ENCODE peak calls at places on chromosomes 7 and 10, in nine cellular contexts. Y is heart right ventricle, S is IMR-90, I is cardiac fibroblast, U is cardiac muscle cell, B is heart left ventricle, H is body of pancreas, Z is H9, M is sigmoid colon. C is an unnamed sample.

GRCh38 chr10:101297901-101298451 is 56.0 kb upstream of the BTRC start:
- DNase-seq in Y (peak), H (peak), I (peak), U (peak), Z (peak), S (peak), B (peak), M (peak), C (peak)

GRCh38 chr10:1124796-1125195 is 68.6 kb downstream of the WDR37 start:
- DNase-seq in B (no peak), I (no peak), U (no peak), H (no peak), Y (no peak), Z (no peak), M (no peak), S (no peak), C (no peak)

GRCh38 chr7:30970594-30971094 is 6.9 kb downstream of the GHRHR start:
- DNase-seq in H (no peak), B (no peak), Y (no peak), S (no peak), U (peak), Z (no peak), M (no peak), I (peak), C (no peak)

GRCh38 chr10:47415520-47416304 is 31.6 kb upstream of the ZNF488 start:
- DNase-seq in Y (no peak), B (no peak), U (no peak), I (no peak), Z (no peak), S (no peak), M (no peak), H (no peak), C (no peak)

GRCh38 chr7:51069411-51070083 is 247.1 kb downstream of the COBL start:
- DNase-seq in B (no peak), S (no peak), U (no peak), H (no peak), I (no peak), Y (no peak), M (no peak), Z (no peak), C (no peak)

GRCh38 chr10:120979435-120980315 is 128.5 kb downstream of the WDR11 start:
- DNase-seq in I (no peak), M (no peak), Z (peak), B (no peak), H (peak), U (peak), S (no peak), Y (no peak), C (no peak)

GRCh38 chr10:57769298-57769697 is 498.4 kb downstream of the IPMK start:
- DNase-seq in Y (no peak), I (no peak), H (no peak), B (no peak), Z (no peak), U (no peak), M (no peak), S (no peak), C (no peak)

GRCh38 chr7:157801971-157802675 is 465.3 kb downstream of the DNAJB6 start:
- DNase-seq in I (no peak), M (no peak), U (no peak), H (no peak), S (no peak), Y (no peak), Z (no peak), B (no peak), C (no peak)

GRCh38 chr10:78664929-78665525 is 403.7 kb upstream of the ZMIZ1 start:
- DNase-seq in U (no peak), Y (no peak), B (no peak), H (peak), I (peak), S (peak), Z (no peak), M (no peak), C (no peak)

GRCh38 chr10:13219685-13220670 is 14.2 kb downstream of the UCMA start:
- DNase-seq in Z (peak), I (no peak), U (no peak), Y (no peak), B (no peak), H (no peak), M (peak), S (peak), C (no peak)

GRCh38 chr7:43480581-43480980 is 102.3 kb upstream of the STK17A start:
- DNase-seq in Y (no peak), H (no peak), S (peak), B (no peak), I (no peak), U (no peak), Z (no peak), M (no peak), C (no peak)

GRCh38 chr10:14658331-14659122 is 116.2 kb downstream of the FAM107B start:
- DNase-seq in B (no peak), Z (no peak), U (no peak), I (peak), M (no peak), H (no peak), S (peak), Y (no peak), C (no peak)

GRCh38 chr10:105017116-105017515 is 376.0 kb downstream of the SORCS3 start:
- DNase-seq in H (no peak), Y (no peak), U (no peak), S (no peak), I (no peak), Z (no peak), M (no peak), B (no peak), C (no peak)

GRCh38 chr7:28128608-28129007 is 52.0 kb downstream of the JAZF1 start:
- DNase-seq in Y (no peak), I (peak), U (no peak), H (no peak), M (no peak), B (no peak), Z (no peak), S (no peak), C (no peak)

GRCh38 chr7:122944682-122945303 is 50.7 kb downstream of the TAS2R16 start:
- DNase-seq in M (no peak), S (no peak), Y (no peak), U (no peak), B (no peak), Z (no peak), H (no peak), I (peak), C (no peak)

GRCh38 chr10:49647985-49648795 is 31.3 kb upstream of the C10orf53 start:
- DNase-seq in H (no peak), S (no peak), I (no peak), B (no peak), M (no peak), Z (peak), Y (no peak), U (no peak), C (no peak)

GRCh38 chr7:122148081-122148480 is 4.0 kb upstream of the AASS start:
- DNase-seq in Z (no peak), Y (no peak), B (no peak), H (no peak), I (no peak), U (no peak), M (no peak), S (no peak), C (no peak)

GRCh38 chr7:156963472-156963871 is 14.0 kb downstream of the NOM1 start:
- DNase-seq in U (no peak), Z (no peak), Y (no peak), M (no peak), H (no peak), S (no peak), I (no peak), B (no peak), C (no peak)

GRCh38 chr10:79933961-79934360 is 14.9 kb downstream of the SFTPD start:
- DNase-seq in S (no peak), Y (no peak), U (no peak), B (no peak), M (no peak), H (no peak), Z (no peak), I (peak), C (no peak)

GRCh38 chr7:50092579-50093411 is at the start of gene ZPBP:
- DNase-seq in B (peak), I (peak), M (no peak), S (peak), H (peak), U (peak), Z (peak), Y (peak), C (no peak)

GRCh38 chr7:30924624-30925023 is 13.0 kb downstream of the AQP1 start:
- DNase-seq in S (no peak), Y (no peak), Z (peak), B (no peak), H (no peak), I (no peak), U (no peak), M (no peak), C (peak)

GRCh38 chr10:60818134-60818770 is 40.0 kb downstream of the CDK1 start:
- DNase-seq in B (no peak), H (no peak), Z (no peak), I (peak), S (peak), U (no peak), M (no peak), Y (no peak), C (no peak)

GRCh38 chr10:121736315-121737002 is 138.2 kb upstream of the FGFR2 start:
- DNase-seq in B (no peak), H (no peak), M (no peak), U (peak), Y (no peak), S (no peak), I (no peak), Z (no peak), C (no peak)

GRCh38 chr7:136911362-136911761 is 42.9 kb downstream of the CHRM2 start:
- DNase-seq in U (peak), S (peak), M (no peak), H (no peak), B (no peak), Z (peak), Y (no peak), I (peak), C (no peak)

GRCh38 chr7:157787275-157787701 is 450.5 kb downstream of the DNAJB6 start:
- DNase-seq in H (no peak), S (no peak), I (no peak), B (no peak), M (no peak), Z (no peak), U (no peak), Y (no peak), C (no peak)

GRCh38 chr7:136870799-136871487 is 2.5 kb downstream of the CHRM2 start:
- DNase-seq in I (no peak), B (peak), U (peak), Z (peak), S (no peak), H (no peak), Y (peak), M (peak), C (no peak)

GRCh38 chr10:89576022-89576421 is 40.6 kb upstream of the SLC16A12 start:
- DNase-seq in M (no peak), H (no peak), I (no peak), U (no peak), S (no peak), Z (no peak), Y (no peak), B (no peak), C (no peak)

GRCh38 chr7:92292981-92293380 is 47.2 kb downstream of the ANKIB1 start:
- DNase-seq in I (no peak), B (no peak), H (no peak), U (no peak), M (no peak), Y (no peak), Z (no peak), S (no peak), C (no peak)

GRCh38 chr10:117968354-117969182 is 78.2 kb downstream of the RAB11FIP2 start:
- DNase-seq in B (no peak), I (no peak), U (no peak), Y (no peak), M (no peak), Z (no peak), S (no peak), H (no peak), C (no peak)

GRCh38 chr7:114857605-114858004 is 64.3 kb upstream of the MDFIC start:
- DNase-seq in I (no peak), U (no peak), Y (no peak), S (peak), B (no peak), M (no peak), H (no peak), Z (no peak), C (no peak)

GRCh38 chr10:79295593-79295992 is 51.7 kb upstream of the PPIF start:
- DNase-seq in B (no peak), H (no peak), I (no peak), M (no peak), S (no peak), U (no peak), Y (no peak), Z (no peak), C (no peak)

GRCh38 chr7:10121641-10122040 is 852.0 kb upstream of the PHF14 start:
- DNase-seq in Z (no peak), Y (no peak), H (no peak), U (no peak), B (no peak), S (no peak), I (no peak), M (no peak), C (no peak)

GRCh38 chr10:131159771-131160170 is 151.8 kb downstream of the TCERG1L start:
- DNase-seq in Z (no peak), S (no peak), Y (no peak), H (no peak), U (no peak), B (no peak), M (no peak), I (no peak), C (no peak)

GRCh38 chr10:47383254-47384147 is 592 bp downstream of the ZNF488 start:
- DNase-seq in U (no peak), Z (peak), Y (no peak), H (no peak), B (peak), M (no peak), I (no peak), S (no peak), C (no peak)

GRCh38 chr7:99380823-99381663 is 6.5 kb downstream of the ARPC1B start:
- DNase-seq in I (peak), Z (no peak), B (no peak), H (no peak), U (no peak), Y (no peak), S (no peak), M (no peak), C (no peak)

GRCh38 chr7:2487586-2488271 is 11.5 kb upstream of the GRIFIN start:
- DNase-seq in H (no peak), U (no peak), M (no peak), S (no peak), Z (no peak), B (peak), I (peak), Y (peak), C (no peak)

GRCh38 chr7:140888087-140888486 is 36.6 kb downstream of the BRAF start:
- DNase-seq in U (no peak), B (no peak), M (no peak), Z (no peak), S (peak), H (no peak), Y (no peak), I (no peak), C (no peak)

GRCh38 chr10:99659868-99660366 is 608 bp downstream of the ENTPD7 start:
- DNase-seq in H (no peak), Z (no peak), B (no peak), I (no peak), Y (no peak), M (no peak), U (no peak), S (no peak), C (no peak)

GRCh38 chr7:134255814-134256213 is 60.9 kb downstream of the SLC35B4 start:
- DNase-seq in U (no peak), S (no peak), H (no peak), M (no peak), Z (peak), I (no peak), B (no peak), Y (no peak), C (no peak)

GRCh38 chr7:86926732-86927131 is 132.7 kb downstream of the ELAPOR2 start:
- DNase-seq in Y (no peak), B (no peak), M (no peak), H (no peak), I (peak), S (peak), U (peak), Z (no peak), C (no peak)
- TF ChIP-seq CTCF in Y (peak), B (peak), M (peak), H (peak), I (peak), S (peak), U (peak), Z (peak), C (no peak)

GRCh38 chr7:55307123-55307916 is 57.8 kb upstream of the LANCL2 start:
- DNase-seq in S (peak), M (no peak), H (no peak), B (no peak), I (peak), Y (no peak), U (peak), Z (peak), C (no peak)
- TF ChIP-seq CTCF in S (peak), M (no peak), H (no peak), B (no peak), I (no peak), Y (no peak), U (peak), Z (peak), C (no peak)

GRCh38 chr7:127935847-127936376 is 95.3 kb downstream of the LRRC4 start:
- DNase-seq in I (no peak), H (no peak), B (no peak), M (no peak), Z (no peak), Y (no peak), U (no peak), S (no peak), C (no peak)

GRCh38 chr7:127937066-127937680 is 94.1 kb downstream of the LRRC4 start:
- DNase-seq in Z (no peak), Y (no peak), I (no peak), B (no peak), H (no peak), U (no peak), M (no peak), S (no peak), C (no peak)

GRCh38 chr7:127940365-127941160 is 90.7 kb downstream of the LRRC4 start:
- DNase-seq in Z (no peak), M (no peak), H (no peak), S (no peak), Y (no peak), B (no peak), I (no peak), U (no peak), C (no peak)

GRCh38 chr7:127941471-127941870 is 89.8 kb downstream of the LRRC4 start:
- DNase-seq in Z (no peak), I (no peak), U (no peak), Y (no peak), B (no peak), M (no peak), S (no peak), H (no peak), C (no peak)

GRCh38 chr7:127938588-127938987 is 92.6 kb downstream of the LRRC4 start:
- DNase-seq in I (peak), U (no peak), M (no peak), B (no peak), Z (no peak), S (peak), H (no peak), Y (no peak), C (no peak)
- TF ChIP-seq CTCF in I (no peak), U (no peak), M (no peak), B (no peak), Z (no peak), S (peak), H (no peak), Y (no peak), C (no peak)

GRCh38 chr10:7417103-7417623 is 6.3 kb upstream of the SFMBT2 start:
- DNase-seq in S (peak), M (no peak), H (no peak), I (peak), U (no peak), B (no peak), Y (no peak), Z (no peak), C (no peak)
- TF ChIP-seq CTCF in S (peak), M (no peak), H (peak), I (peak), U (peak), B (peak), Y (peak), Z (peak), C (no peak)

C was measured in omental fat pad.